ENCODE peak calls at places on chromosome 11, in eight cellular contexts. One of them, this sample, is unnamed.

GRCh38 chr11:36091256-36091811 is 147.5 kb downstream of the LDLRAD3 start:
- DNase-seq in AG09309: peak; percentile 63
- DNase-seq in lower lobe of right lung: no peak
- DNase-seq in head of caudate nucleus: no peak
- DNase-seq in fibroblast of mammary gland: no peak
- DNase-seq in left colon: no peak
- DNase-seq in cardiac fibroblast: peak; percentile 90
- DNase-seq in upper lobe of right lung: no peak
- DNase-seq in this sample: no peak

GRCh38 chr11:102553835-102554282 is 23.3 kb upstream of the MMP7 start:
- DNase-seq in head of caudate nucleus: no peak
- DNase-seq in left colon: no peak
- DNase-seq in fibroblast of mammary gland: no peak
- DNase-seq in upper lobe of right lung: no peak
- DNase-seq in lower lobe of right lung: no peak
- DNase-seq in AG09309: no peak
- DNase-seq in cardiac fibroblast: no peak
- DNase-seq in this sample: no peak

GRCh38 chr11:44179173-44179572 is 83.7 kb downstream of the EXT2 start:
- DNase-seq in AG09309: peak; percentile 52
- DNase-seq in upper lobe of right lung: no peak
- DNase-seq in lower lobe of right lung: no peak
- DNase-seq in left colon: no peak
- DNase-seq in cardiac fibroblast: no peak
- DNase-seq in fibroblast of mammary gland: peak; percentile 50
- DNase-seq in head of caudate nucleus: no peak
- DNase-seq in this sample: no peak

GRCh38 chr11:130435671-130436070 is 7.3 kb upstream of the ADAMTS8 start:
- DNase-seq in cardiac fibroblast: peak; percentile 45
- DNase-seq in upper lobe of right lung: no peak
- DNase-seq in fibroblast of mammary gland: peak; percentile 55
- DNase-seq in left colon: no peak
- DNase-seq in lower lobe of right lung: no peak
- DNase-seq in AG09309: no peak
- DNase-seq in head of caudate nucleus: no peak
- DNase-seq in this sample: no peak

GRCh38 chr11:80958414-80958813 is 1517.6 kb upstream of the TENM4 start:
- DNase-seq in lower lobe of right lung: no peak
- DNase-seq in fibroblast of mammary gland: peak; percentile 94
- DNase-seq in left colon: no peak
- DNase-seq in upper lobe of right lung: no peak
- DNase-seq in AG09309: no peak
- DNase-seq in head of caudate nucleus: no peak
- DNase-seq in cardiac fibroblast: peak; percentile 91
- DNase-seq in this sample: no peak

GRCh38 chr11:129192150-129192549 is at the start of gene ARHGAP32:
- DNase-seq in left colon: peak; percentile 26
- DNase-seq in AG09309: no peak
- DNase-seq in lower lobe of right lung: no peak
- DNase-seq in fibroblast of mammary gland: no peak
- DNase-seq in cardiac fibroblast: no peak
- DNase-seq in upper lobe of right lung: no peak
- DNase-seq in head of caudate nucleus: no peak
- DNase-seq in this sample: no peak

GRCh38 chr11:13012037-13012693 is 3.0 kb downstream of the RASSF10 start:
- DNase-seq in AG09309: no peak
- DNase-seq in left colon: no peak
- DNase-seq in cardiac fibroblast: peak; percentile 21
- DNase-seq in upper lobe of right lung: no peak
- DNase-seq in lower lobe of right lung: no peak
- DNase-seq in head of caudate nucleus: no peak
- DNase-seq in fibroblast of mammary gland: no peak
- DNase-seq in this sample: no peak

GRCh38 chr11:122696662-122697061 is 41.1 kb downstream of the UBASH3B start:
- DNase-seq in fibroblast of mammary gland: no peak
- DNase-seq in head of caudate nucleus: no peak
- DNase-seq in upper lobe of right lung: no peak
- DNase-seq in lower lobe of right lung: no peak
- DNase-seq in cardiac fibroblast: no peak
- DNase-seq in left colon: no peak
- DNase-seq in AG09309: no peak
- DNase-seq in this sample: no peak

GRCh38 chr11:82864268-82864667 is 36.0 kb downstream of the PRCP start:
- DNase-seq in left colon: peak; percentile 33
- DNase-seq in lower lobe of right lung: peak; percentile 77
- DNase-seq in AG09309: peak; percentile 31
- DNase-seq in cardiac fibroblast: peak; percentile 81
- DNase-seq in head of caudate nucleus: peak; percentile 73
- DNase-seq in fibroblast of mammary gland: peak; percentile 80
- DNase-seq in upper lobe of right lung: peak; percentile 81
- DNase-seq in this sample: no peak

GRCh38 chr11:96228472-96228871 is 114.5 kb downstream of the MAML2 start:
- DNase-seq in upper lobe of right lung: no peak
- DNase-seq in cardiac fibroblast: peak; percentile 94
- DNase-seq in left colon: peak; percentile 31
- DNase-seq in fibroblast of mammary gland: peak; percentile 88
- DNase-seq in AG09309: no peak
- DNase-seq in lower lobe of right lung: peak; percentile 49
- DNase-seq in head of caudate nucleus: no peak
- DNase-seq in this sample: peak; percentile 84

GRCh38 chr11:9615031-9615451 is 41.6 kb downstream of the WEE1 start:
- DNase-seq in fibroblast of mammary gland: no peak
- DNase-seq in left colon: no peak
- DNase-seq in lower lobe of right lung: no peak
- DNase-seq in cardiac fibroblast: no peak
- DNase-seq in head of caudate nucleus: no peak
- DNase-seq in upper lobe of right lung: peak; percentile 5
- DNase-seq in AG09309: no peak
- DNase-seq in this sample: no peak

This sample was measured in RWPE2.